ENCODE peak calls at places on chromosome 2, in eight cellular contexts. One of them, this sample, is unnamed.

GRCh38 chr2:10914272-10914693 is 2.5 kb downstream of the KCNF1 start:
- DNase-seq in MCF 10A: peak
- DNase-seq in H54: peak
- DNase-seq in left cardiac atrium: no peak
- DNase-seq in astrocyte of the spinal cord: no peak
- DNase-seq in pons: no peak
- DNase-seq in brain microvascular endothelial cell: no peak
- DNase-seq in hepatocyte: peak
- DNase-seq in this sample: no peak

GRCh38 chr2:103132536-103133217 is 370.8 kb downstream of the TMEM182 start:
- DNase-seq in MCF 10A: no peak
- DNase-seq in H54: no peak
- DNase-seq in left cardiac atrium: no peak
- DNase-seq in astrocyte of the spinal cord: no peak
- DNase-seq in pons: no peak
- DNase-seq in brain microvascular endothelial cell: no peak
- DNase-seq in hepatocyte: no peak
- DNase-seq in this sample: no peak

GRCh38 chr2:8003462-8004075 is 678.3 kb upstream of the ID2 start:
- DNase-seq in MCF 10A: no peak
- DNase-seq in H54: no peak
- DNase-seq in left cardiac atrium: peak
- DNase-seq in astrocyte of the spinal cord: peak
- DNase-seq in pons: no peak
- DNase-seq in brain microvascular endothelial cell: peak
- DNase-seq in hepatocyte: peak
- DNase-seq in this sample: no peak

GRCh38 chr2:146370821-146371220 is 1474.0 kb upstream of the ACVR2A start:
- DNase-seq in MCF 10A: no peak
- DNase-seq in H54: no peak
- DNase-seq in left cardiac atrium: no peak
- DNase-seq in astrocyte of the spinal cord: peak
- DNase-seq in pons: no peak
- DNase-seq in brain microvascular endothelial cell: peak
- DNase-seq in hepatocyte: no peak
- DNase-seq in this sample: peak

GRCh38 chr2:124325667-124326425 is 300.8 kb downstream of the CNTNAP5 start:
- DNase-seq in MCF 10A: peak
- DNase-seq in H54: no peak
- DNase-seq in left cardiac atrium: no peak
- DNase-seq in astrocyte of the spinal cord: no peak
- DNase-seq in pons: no peak
- DNase-seq in brain microvascular endothelial cell: no peak
- DNase-seq in hepatocyte: peak
- DNase-seq in this sample: no peak

GRCh38 chr2:47629501-47630460 is 153.2 kb upstream of the MSH6 start:
- DNase-seq in MCF 10A: no peak
- DNase-seq in H54: no peak
- DNase-seq in left cardiac atrium: no peak
- DNase-seq in astrocyte of the spinal cord: no peak
- DNase-seq in pons: no peak
- DNase-seq in brain microvascular endothelial cell: no peak
- DNase-seq in hepatocyte: no peak
- DNase-seq in this sample: no peak

GRCh38 chr2:34096552-34097171 is 497.6 kb upstream of the FAM98A start:
- DNase-seq in MCF 10A: peak
- DNase-seq in H54: no peak
- DNase-seq in left cardiac atrium: peak
- DNase-seq in astrocyte of the spinal cord: peak
- DNase-seq in pons: peak
- DNase-seq in brain microvascular endothelial cell: peak
- DNase-seq in hepatocyte: peak
- DNase-seq in this sample: peak

GRCh38 chr2:191148766-191149165 is 2.0 kb downstream of the STAT4 start:
- DNase-seq in MCF 10A: no peak
- DNase-seq in H54: no peak
- DNase-seq in left cardiac atrium: no peak
- DNase-seq in astrocyte of the spinal cord: no peak
- DNase-seq in pons: no peak
- DNase-seq in brain microvascular endothelial cell: no peak
- DNase-seq in hepatocyte: no peak
- DNase-seq in this sample: no peak

GRCh38 chr2:241507430-241508239 is 749 bp downstream of the STK25 start:
- DNase-seq in MCF 10A: peak
- DNase-seq in H54: peak
- DNase-seq in left cardiac atrium: no peak
- DNase-seq in astrocyte of the spinal cord: peak
- DNase-seq in pons: no peak
- DNase-seq in brain microvascular endothelial cell: no peak
- DNase-seq in hepatocyte: peak
- DNase-seq in this sample: peak

This sample was measured in bronchial epithelial cell.